ENCODE peak calls at places on chromosome 22, in five cellular contexts. N is stomach, D is body of pancreas, V is left ventricle myocardium inferior, C is kidney. P is an unnamed sample. For H3K4me1, the result is how much of the 10 kb centered on the place peaks cover.

GRCh38 chr22:42863349-42863911 is 6.4 kb upstream of the ARFGAP3 start:
- DNase-seq in V (no peak), C (no peak), N (no peak), D (no peak), P (no peak)

GRCh38 chr22:33427461-33427860 is 369.3 kb upstream of the SYN3 start:
- DNase-seq in V (no peak), N (no peak), D (no peak), C (no peak), P (no peak)

GRCh38 chr22:50199836-50200332 is 927 bp upstream of the SELENOO start:
- DNase-seq in D (peak), V (no peak), N (peak), C (no peak), P (no peak)

GRCh38 chr22:25099202-25099601 is 100.5 kb upstream of the CRYBB3 start:
- DNase-seq in V (no peak), D (no peak), C (no peak), N (no peak), P (no peak)

GRCh38 chr22:49855491-49855911 is 1.9 kb downstream of the ZBED4 start:
- DNase-seq in V (no peak), N (no peak), C (no peak), D (peak), P (no peak)

GRCh38 chr22:43829904-43830851 is 18.1 kb upstream of the EFCAB6 start:
- DNase-seq in D (peak), V (peak), N (no peak), C (peak), P (peak)

GRCh38 chr22:50674606-50675552 is 2.3 kb downstream of the SHANK3 start:
- DNase-seq in D (peak), C (peak), V (no peak), N (peak), P (no peak)

GRCh38 chr22:30826670-30827355 is 132.1 kb downstream of the OSBP2 start:
- DNase-seq in N (peak), C (peak), D (no peak), V (no peak), P (no peak)

GRCh38 chr22:46546466-46547178 is 9.2 kb upstream of the CELSR1 start:
- DNase-seq in D (peak), N (peak), C (peak), V (peak), P (peak)

GRCh38 chr22:32202161-32202538 is 2.7 kb downstream of the RFPL2 start:
- DNase-seq in V (no peak), C (no peak), N (no peak), D (no peak), P (no peak)

GRCh38 chr22:41888638-41889200 is 26.2 kb downstream of the SHISA8 start:
- DNase-seq in N (no peak), C (no peak), V (no peak), D (no peak), P (no peak)

GRCh38 chr22:24803064-24803542 is 2.9 kb upstream of the SGSM1 start:
- DNase-seq in C (no peak), D (peak), V (peak), N (peak), P (peak)

GRCh38 chr22:24420977-24421343 is 6.4 kb upstream of the ADORA2A start:
- DNase-seq in C (no peak), D (no peak), V (no peak), N (no peak), P (no peak)

GRCh38 chr22:50206599-50206998 is 5.8 kb downstream of the SELENOO start:
- DNase-seq in V (peak), D (peak), C (peak), N (no peak), P (peak)

GRCh38 chr22:38271927-38272372 is 860 bp downstream of the TMEM184B start:
- DNase-seq in C (no peak), D (peak), N (peak), V (no peak), P (no peak)

GRCh38 chr22:46663436-46664100 is 43.4 kb downstream of the GRAMD4 start:
- DNase-seq in D (no peak), V (no peak), N (no peak), C (no peak), P (no peak)

GRCh38 chr22:45972868-45973212 is 4.1 kb downstream of the WNT7B start:
- DNase-seq in V (no peak), N (no peak), C (no peak), D (no peak), P (no peak)

GRCh38 chr22:21567456-21568206 is at the start of gene UBE2L3:
- DNase-seq in C (peak), D (peak), N (peak), V (peak), P (peak)

GRCh38 chr22:38062782-38063181 is 5.6 kb downstream of the PICK1 start:
- DNase-seq in C (no peak), D (no peak), V (no peak), N (no peak), P (peak)

GRCh38 chr22:29804985-29805384 is 33.1 kb downstream of the ASCC2 start:
- DNase-seq in D (no peak), C (no peak), N (no peak), V (no peak), P (no peak)

GRCh38 chr22:39374801-39375200 is 24.8 kb upstream of the TAB1 start:
- DNase-seq in C (no peak), N (no peak), V (no peak), D (no peak), P (no peak)

GRCh38 chr22:31089101-31090100 is 8.3 kb downstream of the SMTN start:
- DNase-seq in V (no peak), D (no peak), N (peak), C (no peak), P (peak)

GRCh38 chr22:46087816-46088277 is 62.5 kb upstream of the PPARA start:
- DNase-seq in N (peak), C (peak), V (peak), D (peak), P (peak)

GRCh38 chr22:49763138-49763537 is 64.5 kb downstream of the BRD1 start:
- DNase-seq in C (peak), V (no peak), N (no peak), D (no peak), P (no peak)

GRCh38 chr22:21937041-21937820 is 15.4 kb downstream of the PPM1F start:
- DNase-seq in C (no peak), V (no peak), N (peak), D (peak), P (no peak)

GRCh38 chr22:50691521-50691920 is 18.9 kb downstream of the SHANK3 start:
- DNase-seq in D (no peak), V (no peak), N (no peak), C (no peak), P (no peak)

GRCh38 chr22:28023774-28024173 is 104.7 kb upstream of the PITPNB start:
- DNase-seq in C (no peak), N (peak), V (peak), D (no peak), P (no peak)

GRCh38 chr22:47419239-47419638 is 656.8 kb downstream of the TBC1D22A start:
- DNase-seq in C (no peak), V (no peak), N (no peak), D (no peak), P (no peak)

GRCh38 chr22:47155912-47156311 is 393.5 kb downstream of the TBC1D22A start:
- DNase-seq in C (no peak), V (no peak), N (no peak), D (no peak), P (no peak)

GRCh38 chr22:49820984-49821383 is 6.7 kb downstream of the BRD1 start:
- DNase-seq in C (no peak), D (no peak), V (no peak), N (no peak), P (peak)

GRCh38 chr22:33204408-33204807 is 146.2 kb upstream of the SYN3 start:
- DNase-seq in V (no peak), D (no peak), N (no peak), C (no peak), P (no peak)

GRCh38 chr22:20399866-20400605 is 6.1 kb downstream of the ZNF74 start:
- DNase-seq in D (no peak), N (no peak), C (no peak), V (no peak), P (no peak)

GRCh38 chr22:35379146-35379993 is 1.5 kb upstream of the HMOX1 start:
- DNase-seq in V (no peak), N (no peak), D (no peak), C (no peak), P (no peak)

GRCh38 chr22:35381424-35381772 is 502 bp downstream of the HMOX1 start:
- DNase-seq in V (no peak), C (no peak), D (no peak), N (no peak), P (peak)

GRCh38 chr22:35380537-35381423 is at the start of gene HMOX1:
- DNase-seq in N (peak), V (peak), C (peak), D (peak), P (peak)

GRCh38 chr22:35378547-35379078 is 2.3 kb upstream of the HMOX1 start:
- DNase-seq in N (no peak), C (no peak), D (no peak), V (no peak), P (peak)

DNA sequence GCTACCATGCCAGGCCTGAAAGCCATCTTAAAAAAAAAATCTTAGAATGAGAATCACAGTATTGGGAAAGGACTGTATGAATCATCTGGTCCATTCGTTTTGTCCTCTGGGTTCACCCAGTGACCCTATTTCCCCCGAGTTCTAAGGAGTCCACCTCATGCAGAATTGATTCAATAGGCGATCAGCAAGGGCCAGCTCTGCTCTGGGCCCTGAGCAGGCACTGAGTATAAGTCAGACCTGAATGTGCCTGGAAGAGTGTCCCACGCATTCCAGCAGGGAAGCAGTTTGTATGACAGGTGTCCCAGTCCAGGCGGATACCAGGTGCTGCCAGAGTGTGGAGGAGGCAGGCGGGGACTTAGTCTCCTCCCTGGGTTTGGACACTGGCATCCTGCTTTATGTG is 883 bp upstream of the HMOX1 start:
- DNase-seq in C (no peak), D (no peak), N (no peak), V (no peak), P (no peak)
- H3K4me1 ChIP-seq in C (under half), D (under half), N (under half), V (under half), P (half or more)

GRCh38 chr22:23239429-23239828 is 59.1 kb downstream of the BCR start:
- DNase-seq in V (no peak), C (no peak), D (no peak), N (no peak), P (no peak)
- H3K4me1 ChIP-seq in V (half or more), C (under half), D (under half), N (under half), P (under half)

GRCh38 chr22:40749829-40750228 is 69.3 kb downstream of the SLC25A17 start:
- DNase-seq in C (no peak), V (no peak), N (no peak), D (no peak), P (no peak)
- H3K4me1 ChIP-seq in C (under half), V (under half), N (under half), D (under half), P (under half)

GRCh38 chr22:26522592-26522991 is 10.3 kb upstream of the TFIP11 start:
- DNase-seq in N (no peak), C (no peak), D (no peak), V (no peak), P (no peak)
- H3K4me1 ChIP-seq in N (under half), C (under half), D (under half), V (under half), P (under half)

GRCh38 chr22:37014415-37014806 is 4.8 kb downstream of the TST start:
- DNase-seq in D (no peak), C (peak), V (no peak), N (no peak), P (no peak)
- H3K4me1 ChIP-seq in D (half or more), C (under half), V (half or more), N (under half), P (under half)

P was measured in testis.